ENCODE peak calls at places on chromosomes 12 and 14, in nine cellular contexts. W is omental fat pad, K is uterus, Q is GM20000, B is MCF 10A, F is astrocyte of the spinal cord, I is lung, D is progenitor cell of endocrine pancreas, A is tibial artery. Z is an unnamed sample.

GRCh38 chr12:121036810-121037326 is 2.2 kb downstream of the OASL start:
- DNase-seq in W (no peak), K (no peak), Q (no peak), B (peak), F (peak), I (no peak), D (no peak), A (no peak), Z (no peak)

GRCh38 chr12:80590085-80590484 is 117.3 kb upstream of the MYF6 start:
- DNase-seq in W (no peak), K (no peak), Q (no peak), B (no peak), F (no peak), I (no peak), D (no peak), A (no peak), Z (no peak)

GRCh38 chr12:58981961-58982360 is 61.7 kb upstream of the LRIG3 start:
- DNase-seq in W (no peak), K (no peak), Q (no peak), B (no peak), F (no peak), I (no peak), D (no peak), A (no peak), Z (no peak)

GRCh38 chr14:91357272-91357671 is 60.3 kb downstream of the CCDC88C start:
- DNase-seq in W (no peak), K (no peak), Q (no peak), B (no peak), F (no peak), I (no peak), D (no peak), A (no peak), Z (no peak)

GRCh38 chr14:23154876-23155587 is 28.4 kb downstream of the SLC7A8 start:
- DNase-seq in W (no peak), K (peak), Q (no peak), B (peak), F (peak), I (peak), D (no peak), A (peak), Z (no peak)

GRCh38 chr14:93369393-93370266 is 22.6 kb downstream of the COX8C start:
- DNase-seq in W (no peak), K (no peak), Q (peak), B (no peak), F (no peak), I (no peak), D (no peak), A (no peak), Z (no peak)

GRCh38 chr14:34322940-34323418 is 139.1 kb downstream of the SPTSSA start:
- DNase-seq in W (no peak), K (peak), Q (peak), B (peak), F (peak), I (peak), D (peak), A (no peak), Z (peak)

GRCh38 chr12:20257311-20257710 is 111.0 kb upstream of the PDE3A start:
- DNase-seq in W (no peak), K (no peak), Q (no peak), B (no peak), F (no peak), I (no peak), D (no peak), A (no peak), Z (no peak)

GRCh38 chr12:113325938-113326337 is 9.0 kb downstream of the SLC8B1 start:
- DNase-seq in W (no peak), K (peak), Q (no peak), B (no peak), F (peak), I (no peak), D (no peak), A (no peak), Z (no peak)

GRCh38 chr12:122614839-122615238 is 87.8 kb downstream of the KNTC1 start:
- DNase-seq in W (no peak), K (no peak), Q (no peak), B (no peak), F (no peak), I (no peak), D (no peak), A (no peak), Z (no peak)

GRCh38 chr12:57708296-57708695 is 14.4 kb downstream of the OS9 start:
- DNase-seq in W (no peak), K (no peak), Q (no peak), B (no peak), F (no peak), I (no peak), D (no peak), A (no peak), Z (no peak)

GRCh38 chr12:53974084-53975018 is at the start of gene HOTAIR:
- DNase-seq in W (no peak), K (peak), Q (peak), B (peak), F (no peak), I (no peak), D (no peak), A (peak), Z (no peak)

GRCh38 chr12:16474801-16475200 is 127.4 kb downstream of the MGST1 start:
- DNase-seq in W (no peak), K (no peak), Q (no peak), B (no peak), F (no peak), I (no peak), D (no peak), A (no peak), Z (no peak)

GRCh38 chr12:54680374-54680773 is 32.2 kb upstream of the DCD start:
- DNase-seq in W (no peak), K (no peak), Q (peak), B (peak), F (no peak), I (no peak), D (no peak), A (no peak), Z (no peak)

GRCh38 chr14:32702088-32702487 is 236.6 kb upstream of the NPAS3 start:
- DNase-seq in W (no peak), K (no peak), Q (no peak), B (no peak), F (no peak), I (no peak), D (no peak), A (no peak), Z (no peak)

GRCh38 chr12:15824516-15824915 is 35.3 kb upstream of the EPS8 start:
- DNase-seq in W (no peak), K (no peak), Q (no peak), B (no peak), F (no peak), I (no peak), D (no peak), A (no peak), Z (no peak)

GRCh38 chr14:76940057-76940456 is 88.5 kb downstream of the IRF2BPL start:
- DNase-seq in W (no peak), K (no peak), Q (no peak), B (no peak), F (no peak), I (no peak), D (no peak), A (no peak), Z (no peak)

GRCh38 chr12:52224154-52224553 is 8.9 kb upstream of the KRT7 start:
- DNase-seq in W (no peak), K (no peak), Q (no peak), B (no peak), F (no peak), I (no peak), D (no peak), A (no peak), Z (no peak)

GRCh38 chr12:2268478-2269286 is 215.9 kb downstream of the CACNA1C start:
- DNase-seq in W (no peak), K (no peak), Q (no peak), B (peak), F (peak), I (no peak), D (no peak), A (peak), Z (no peak)

GRCh38 chr14:97250925-97251324 is 453.7 kb downstream of the VRK1 start:
- DNase-seq in W (no peak), K (no peak), Q (no peak), B (no peak), F (no peak), I (no peak), D (no peak), A (no peak), Z (no peak)

GRCh38 chr12:79127268-79127895 is 262.8 kb downstream of the SYT1 start:
- DNase-seq in W (no peak), K (no peak), Q (peak), B (peak), F (peak), I (no peak), D (no peak), A (no peak), Z (no peak)

GRCh38 chr14:52121441-52121840 is 52.6 kb upstream of the NID2 start:
- DNase-seq in W (no peak), K (no peak), Q (no peak), B (no peak), F (no peak), I (no peak), D (no peak), A (no peak), Z (no peak)

GRCh38 chr14:94771191-94771905 is 1.4 kb upstream of the GSC start:
- DNase-seq in W (no peak), K (no peak), Q (no peak), B (no peak), F (no peak), I (no peak), D (no peak), A (no peak), Z (no peak)

DNA sequence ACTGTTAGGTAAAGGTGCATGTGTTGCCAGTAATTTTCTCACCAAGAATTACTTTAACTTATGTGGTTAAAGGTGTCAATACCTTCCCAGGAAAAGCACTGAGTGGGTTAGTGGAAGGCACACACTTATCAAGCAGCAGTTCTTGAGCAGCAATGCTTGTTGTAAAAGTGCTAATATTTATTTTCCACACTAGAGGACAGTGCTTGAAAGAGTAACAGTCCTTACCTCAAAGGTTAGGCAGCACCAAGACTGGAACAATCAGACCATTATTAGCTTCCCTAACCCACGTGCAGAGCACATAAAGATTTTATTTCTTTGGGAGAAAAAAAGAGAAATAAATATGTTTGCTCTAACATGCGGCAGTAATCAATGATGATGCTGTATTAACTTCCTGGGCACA is 48.8 kb upstream of the KRR1 start:
- DNase-seq in W (no peak), K (no peak), Q (peak), B (peak), F (peak), I (no peak), D (no peak), A (no peak), Z (no peak)
- TF ChIP-seq CTCF in W (no peak), K (peak), Q (no peak), B (peak), F (peak), I (peak), D (peak), A (peak), Z (no peak)

GRCh38 chr12:3313655-3314305 is 177.2 kb upstream of the PRMT8 start:
- DNase-seq in W (no peak), K (peak), Q (peak), B (no peak), F (no peak), I (no peak), D (no peak), A (no peak), Z (no peak)
- TF ChIP-seq CTCF in W (no peak), K (no peak), Q (no peak), B (peak), F (peak), I (no peak), D (peak), A (no peak), Z (peak)

GRCh38 chr14:64763801-64764511 is 59.7 kb downstream of the PLEKHG3 start:
- DNase-seq in W (no peak), K (no peak), Q (no peak), B (peak), F (peak), I (no peak), D (no peak), A (peak), Z (no peak)
- TF ChIP-seq CTCF in W (no peak), K (no peak), Q (no peak), B (no peak), F (no peak), I (no peak), D (no peak), A (no peak), Z (no peak)

DNA sequence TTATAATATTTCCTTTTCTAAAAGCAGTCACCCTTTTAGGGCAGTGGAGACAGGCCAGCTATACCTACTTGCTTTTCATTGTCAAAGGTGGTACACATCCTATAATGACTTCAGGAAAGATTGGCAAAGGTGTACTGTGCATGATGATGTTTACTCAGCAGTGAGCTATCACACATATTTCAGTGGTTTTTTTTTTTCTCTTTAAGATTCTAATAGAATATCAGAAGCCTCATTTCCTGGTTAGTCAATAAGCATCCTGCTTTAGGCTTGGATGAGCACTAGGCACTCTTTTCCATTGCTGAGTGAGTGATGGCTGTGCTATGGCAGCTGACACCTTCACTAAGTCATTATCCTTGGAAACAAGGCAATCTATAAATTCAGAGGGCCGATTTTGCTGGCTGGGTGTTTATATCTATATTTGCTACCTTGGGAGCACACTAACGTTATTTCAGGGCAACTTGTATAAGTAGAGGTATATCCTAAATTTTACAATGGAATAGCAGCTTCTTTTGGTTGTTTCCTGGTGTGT is 161.1 kb upstream of the RASSF8 start:
- DNase-seq in W (no peak), K (no peak), Q (no peak), B (no peak), F (no peak), I (no peak), D (no peak), A (no peak), Z (no peak)
- TF ChIP-seq CTCF in W (no peak), K (no peak), Q (no peak), B (no peak), F (no peak), I (no peak), D (no peak), A (no peak), Z (no peak)

GRCh38 chr12:6689000-6689882 is at the start of gene ZNF384:
- DNase-seq in W (peak), K (peak), Q (peak), B (peak), F (peak), I (peak), D (peak), A (peak), Z (peak)

GRCh38 chr12:6688543-6688999 is 604 bp downstream of the ZNF384 start:
- DNase-seq in W (peak), K (no peak), Q (no peak), B (peak), F (no peak), I (no peak), D (no peak), A (no peak), Z (no peak)

GRCh38 chr12:6685814-6686213 is 3.4 kb downstream of the ZNF384 start:
- DNase-seq in W (no peak), K (no peak), Q (no peak), B (no peak), F (no peak), I (no peak), D (no peak), A (no peak), Z (no peak)

DNA sequence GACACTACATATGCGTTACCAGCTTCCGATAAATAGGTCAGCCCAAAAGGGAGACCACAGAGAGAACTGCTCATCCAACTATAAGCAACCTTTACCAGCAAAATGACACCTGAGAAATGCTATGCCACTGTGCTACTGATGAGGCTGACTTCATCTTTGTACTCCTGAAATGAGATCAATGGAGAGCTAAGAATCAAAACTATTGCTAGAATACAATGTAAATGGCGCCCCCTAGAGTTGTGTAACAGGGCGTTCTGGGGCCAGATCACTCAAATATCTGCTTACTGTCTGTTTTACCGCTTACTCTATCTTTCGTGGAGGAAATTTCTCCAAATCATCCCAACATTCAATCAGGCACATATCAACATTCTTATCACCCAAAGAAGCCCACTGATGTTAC is 4.6 kb downstream of the ZNF384 start:
- DNase-seq in W (no peak), K (no peak), Q (peak), B (peak), F (no peak), I (no peak), D (no peak), A (no peak), Z (no peak)
- TF ChIP-seq CTCF in W (no peak), K (no peak), Q (peak), B (peak), F (peak), I (no peak), D (peak), A (peak), Z (peak)

GRCh38 chr12:14557966-14558365 is 9.7 kb downstream of the PLBD1 start:
- DNase-seq in W (no peak), K (no peak), Q (no peak), B (no peak), F (no peak), I (no peak), D (no peak), A (no peak), Z (no peak)

GRCh38 chr12:14548609-14549008 is 19.1 kb downstream of the PLBD1 start:
- DNase-seq in W (no peak), K (no peak), Q (no peak), B (no peak), F (no peak), I (no peak), D (no peak), A (no peak), Z (no peak)

GRCh38 chr12:14558377-14559051 is 9.2 kb downstream of the PLBD1 start:
- DNase-seq in W (no peak), K (no peak), Q (no peak), B (no peak), F (no peak), I (no peak), D (no peak), A (no peak), Z (no peak)

DNA sequence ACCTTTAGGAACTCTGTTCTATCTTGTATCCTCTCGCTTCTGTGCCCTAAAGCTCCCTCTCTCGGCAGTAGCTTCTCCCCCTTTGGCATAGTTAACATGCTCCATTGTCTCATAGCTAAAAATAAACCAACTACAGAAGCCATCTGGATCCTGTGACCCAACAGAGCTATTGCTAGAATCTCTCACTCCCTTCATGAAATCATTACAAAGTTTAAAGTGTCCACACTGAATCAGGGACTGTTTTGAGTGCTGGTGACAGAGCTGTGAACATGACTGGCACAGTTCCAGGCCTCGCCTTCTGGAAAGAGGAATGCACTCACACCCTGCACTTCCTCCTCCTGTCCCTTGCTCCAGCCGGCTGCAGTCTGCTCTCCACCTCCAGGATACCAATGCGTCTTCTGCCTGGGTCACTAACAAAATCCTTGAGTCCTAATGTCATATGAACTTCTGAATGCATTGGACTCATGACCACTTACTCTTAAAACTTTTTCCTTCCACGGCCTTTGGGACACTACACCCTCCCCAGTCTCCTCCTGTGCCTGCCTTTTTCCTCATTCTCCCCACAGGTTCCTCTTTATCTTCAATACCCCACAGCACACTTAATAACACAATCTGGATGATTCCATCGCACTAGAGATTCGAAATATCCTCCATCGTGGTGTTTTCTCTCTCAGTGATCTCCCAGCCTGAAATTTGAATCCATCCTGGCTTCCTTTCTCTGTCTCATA is 13.2 kb downstream of the PLBD1 start:
- DNase-seq in W (peak), K (peak), Q (no peak), B (peak), F (no peak), I (peak), D (no peak), A (peak), Z (peak)
- TF ChIP-seq CTCF in W (no peak), K (no peak), Q (no peak), B (no peak), F (no peak), I (no peak), D (no peak), A (no peak), Z (no peak)

GRCh38 chr14:73312697-73313096 is 75.4 kb downstream of the PAPLN start:
- DNase-seq in W (no peak), K (no peak), Q (no peak), B (no peak), F (no peak), I (no peak), D (no peak), A (no peak), Z (no peak)

GRCh38 chr14:73307261-73307660 is 70.0 kb downstream of the PAPLN start:
- DNase-seq in W (no peak), K (no peak), Q (no peak), B (no peak), F (no peak), I (no peak), D (no peak), A (no peak), Z (no peak)

GRCh38 chr14:73311710-73312035 is 74.4 kb downstream of the PAPLN start:
- DNase-seq in W (no peak), K (no peak), Q (no peak), B (no peak), F (no peak), I (no peak), D (no peak), A (no peak), Z (no peak)
- TF ChIP-seq CTCF in W (no peak), K (no peak), Q (no peak), B (no peak), F (no peak), I (no peak), D (no peak), A (no peak), Z (no peak)

DNA sequence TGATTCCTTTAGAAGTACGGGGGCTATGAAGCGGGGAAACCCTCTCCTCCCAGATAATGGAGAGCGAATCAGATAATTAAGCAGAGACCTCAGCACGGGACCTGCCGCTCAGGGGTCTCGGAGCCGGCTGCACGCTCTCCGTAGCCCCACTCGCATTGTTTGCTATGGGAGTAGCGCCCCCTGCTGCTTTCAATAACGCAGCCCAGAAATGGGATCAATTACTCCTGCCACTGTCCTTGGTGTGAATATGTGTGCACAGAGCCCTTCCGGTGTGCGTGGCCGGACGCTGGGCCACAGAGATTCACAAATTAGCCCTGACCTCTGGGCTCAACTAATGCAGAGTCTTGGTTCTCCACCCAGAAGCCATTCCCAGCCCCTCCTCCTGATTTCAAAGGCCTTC is 76.4 kb upstream of the TMEM132C start:
- DNase-seq in W (no peak), K (no peak), Q (no peak), B (no peak), F (no peak), I (no peak), D (peak), A (no peak), Z (peak)
- TF ChIP-seq CTCF in W (no peak), K (no peak), Q (no peak), B (no peak), F (no peak), I (no peak), D (peak), A (no peak), Z (peak)

GRCh38 chr12:77324763-77325468 is 259.5 kb upstream of the E2F7 start:
- DNase-seq in W (no peak), K (peak), Q (peak), B (peak), F (peak), I (peak), D (peak), A (peak), Z (peak)
- TF ChIP-seq CTCF in W (no peak), K (peak), Q (peak), B (peak), F (peak), I (peak), D (peak), A (no peak), Z (no peak)

Z was measured in mesothelial cell of epicardium.